ENCODE peak calls at places on chromosomes 7 and 10, in eight cellular contexts. P is progenitor cell of endocrine pancreas, L is colonic mucosa, K is AG04449, S is neural crest cell, W is psoas muscle, E is endothelial cell of umbilical vein, A is sigmoid colon. B is an unnamed sample.

GRCh38 chr7:24455813-24456525 is 117.3 kb upstream of the PALS2 start:
- DNase-seq in P (no peak), L (no peak), K (no peak), S (no peak), W (no peak), E (no peak), A (no peak), B (no peak)

GRCh38 chr7:72924748-72925545 is at the start of gene POM121:
- DNase-seq in P (peak; percentile 63), L (peak; percentile 86), K (peak; percentile 29), S (peak; percentile 74), W (peak; percentile 91), E (peak; percentile 90), A (peak; percentile 92), B (peak; percentile 94)

GRCh38 chr7:30873207-30873606 is 38.4 kb upstream of the AQP1 start:
- DNase-seq in P (no peak), L (no peak), K (no peak), S (no peak), W (no peak), E (no peak), A (no peak), B (no peak)

GRCh38 chr7:148609045-148609725 is 18.6 kb downstream of the C7orf33 start:
- DNase-seq in P (no peak), L (no peak), K (no peak), S (no peak), W (no peak), E (no peak), A (no peak), B (no peak)

GRCh38 chr7:151717918-151718317 is 159.0 kb downstream of the PRKAG2 start:
- DNase-seq in P (no peak), L (no peak), K (no peak), S (no peak), W (no peak), E (no peak), A (no peak), B (no peak)

GRCh38 chr10:52757777-52758176 is 14.8 kb downstream of the MBL2 start:
- DNase-seq in P (no peak), L (no peak), K (peak; percentile 23), S (no peak), W (no peak), E (no peak), A (no peak), B (peak; percentile 13)

GRCh38 chr10:68595513-68595912 is 35.4 kb downstream of the TET1 start:
- DNase-seq in P (no peak), L (no peak), K (no peak), S (no peak), W (no peak), E (no peak), A (no peak), B (no peak)

GRCh38 chr10:110510730-110511129 is 13.0 kb downstream of the DUSP5 start:
- DNase-seq in P (no peak), L (no peak), K (no peak), S (no peak), W (no peak), E (no peak), A (no peak), B (no peak)

GRCh38 chr10:28912017-28912783 is 234.9 kb downstream of the BAMBI start:
- DNase-seq in P (no peak), L (no peak), K (no peak), S (no peak), W (no peak), E (no peak), A (no peak), B (no peak)

GRCh38 chr7:33109758-33110238 is 594 bp upstream of the RP9 start:
- DNase-seq in P (no peak), L (no peak), K (no peak), S (no peak), W (no peak), E (no peak), A (no peak), B (no peak)

GRCh38 chr10:124685251-124685650 is 58.9 kb downstream of the FAM53B start:
- DNase-seq in P (no peak), L (no peak), K (no peak), S (no peak), W (peak; percentile 83), E (no peak), A (peak; percentile 77), B (no peak)

GRCh38 chr7:112162161-112163020 is 43.8 kb downstream of the DOCK4 start:
- DNase-seq in P (no peak), L (no peak), K (no peak), S (peak; percentile 56), W (peak; percentile 31), E (peak; percentile 98), A (peak; percentile 72), B (peak; percentile 87)

GRCh38 chr10:58660577-58661255 is 148.0 kb downstream of the BICC1 start:
- DNase-seq in P (no peak), L (no peak), K (no peak), S (no peak), W (no peak), E (no peak), A (no peak), B (no peak)

GRCh38 chr10:44938938-44939337 is 20.7 kb upstream of the RASSF4 start:
- DNase-seq in P (no peak), L (no peak), K (no peak), S (no peak), W (no peak), E (no peak), A (no peak), B (no peak)

DNA sequence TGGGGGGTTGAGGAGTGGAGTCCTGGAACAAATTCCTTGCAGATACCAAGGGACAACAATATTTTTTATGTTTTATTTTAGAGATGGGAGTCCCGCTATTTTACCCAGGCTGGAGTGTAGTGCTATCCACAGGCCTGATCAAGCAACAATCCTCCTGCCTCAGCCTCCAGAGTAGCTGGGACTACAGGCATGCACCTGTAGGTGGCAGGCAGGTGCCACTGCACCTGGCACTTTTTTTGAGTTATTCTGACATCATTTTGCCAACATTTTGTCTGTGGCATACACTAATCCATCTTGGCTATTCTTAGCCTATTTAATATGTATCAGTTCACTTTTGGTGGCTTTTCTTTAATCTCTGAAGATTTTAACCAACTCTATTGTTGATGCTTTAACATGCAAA is 317.8 kb upstream of the MTPN start:
- DNase-seq in P (no peak), L (no peak), K (no peak), S (no peak), W (no peak), E (no peak), A (no peak), B (no peak)
- TF ChIP-seq CTCF in P (peak; percentile 15), L (no peak), K (no peak), S (no peak), W (no peak), E (no peak), A (no peak), B (peak; percentile 10)

GRCh38 chr7:110534241-110534931 is 556.5 kb upstream of the LRRN3 start:
- DNase-seq in P (no peak), L (no peak), K (no peak), S (no peak), W (no peak), E (no peak), A (no peak), B (no peak)
- TF ChIP-seq CTCF in P (no peak), L (no peak), K (no peak), S (no peak), W (no peak), E (no peak), A (no peak), B (peak; percentile 25)

DNA sequence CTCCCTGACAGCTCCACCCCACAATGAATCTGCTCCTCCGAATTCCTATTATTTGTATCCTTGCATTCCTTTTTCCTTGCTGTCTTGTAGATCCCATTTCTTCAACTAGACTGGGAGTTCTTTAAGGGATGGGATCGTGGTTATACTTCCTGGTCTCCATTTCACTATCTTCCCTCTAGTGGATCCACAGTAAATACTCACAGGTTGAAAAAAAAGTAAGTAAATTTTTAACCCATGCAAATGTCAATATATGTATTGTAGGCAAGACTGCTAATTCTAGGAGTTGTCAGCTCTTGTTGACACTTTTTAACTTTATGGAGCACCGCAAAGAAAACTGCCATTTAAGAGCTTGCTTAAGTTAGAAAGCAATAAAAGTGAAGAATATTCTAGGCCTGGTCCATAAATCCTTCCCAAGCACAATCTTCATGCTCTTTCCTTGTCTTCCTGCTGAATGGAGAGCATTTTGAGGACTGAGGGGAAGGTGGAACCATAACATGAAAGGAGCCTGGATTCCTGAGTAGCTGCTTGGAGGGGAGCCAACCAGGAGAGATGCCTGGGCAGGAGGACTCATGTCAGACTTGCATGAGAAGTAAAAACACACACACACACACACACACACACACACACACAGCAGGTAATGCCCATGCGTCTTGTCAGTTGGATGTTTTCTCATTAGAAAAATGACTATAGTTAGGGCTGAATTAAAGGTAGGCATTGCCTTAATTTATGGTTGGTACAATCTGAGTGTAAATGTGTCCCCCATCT is 32.1 kb downstream of the VWA2 start:
- DNase-seq in P (no peak), L (peak; percentile 57), K (peak; percentile 0), S (no peak), W (peak; percentile 31), E (peak; percentile 13), A (no peak), B (no peak)
- TF ChIP-seq CTCF in P (no peak), L (no peak), K (no peak), S (no peak), W (no peak), E (no peak), A (no peak), B (no peak)

DNA sequence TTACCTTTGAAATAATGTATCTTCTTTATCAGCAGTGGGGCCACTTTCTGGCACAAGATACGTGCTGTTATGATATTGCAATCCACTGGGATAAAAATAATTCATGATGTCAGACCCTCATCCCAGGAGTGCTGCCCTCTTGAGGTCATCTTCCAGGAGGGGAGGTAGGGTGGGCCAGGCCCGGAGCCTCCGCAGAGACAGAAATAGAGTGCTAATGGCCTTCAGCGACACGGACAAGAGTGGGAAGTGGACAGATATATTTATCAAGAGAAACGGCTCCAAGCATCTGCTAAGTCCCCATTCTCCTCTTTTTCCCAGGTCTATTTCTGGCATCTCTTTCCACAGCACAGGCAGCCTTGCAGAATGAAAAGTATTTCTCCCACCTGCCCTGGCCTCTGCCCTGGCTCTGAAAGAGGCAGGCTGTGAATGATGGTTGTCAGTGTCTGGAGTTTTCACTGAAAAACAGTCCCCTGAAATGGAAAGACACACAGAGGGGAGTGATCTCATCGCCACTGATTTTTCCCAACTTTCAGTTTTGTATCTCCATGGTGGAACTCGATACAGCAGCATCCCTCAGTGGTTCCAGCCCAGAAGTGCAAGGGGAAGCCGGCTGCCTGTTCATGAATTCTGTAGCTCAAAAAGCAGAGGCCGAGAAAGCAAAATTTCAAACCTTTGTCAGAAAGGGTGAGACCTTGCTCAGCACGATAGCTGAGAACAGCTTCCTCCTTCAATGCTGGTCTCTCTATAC is 251.7 kb upstream of the MYO3A start:
- DNase-seq in P (no peak), L (no peak), K (no peak), S (no peak), W (no peak), E (peak; percentile 20), A (no peak), B (no peak)
- TF ChIP-seq CTCF in P (peak; percentile 37), L (no peak), K (no peak), S (peak; percentile 39), W (peak; percentile 19), E (peak; percentile 7), A (no peak), B (no peak)

GRCh38 chr7:2661602-2662272 is 26.3 kb upstream of the AMZ1 start:
- DNase-seq in P (no peak), L (no peak), K (no peak), S (no peak), W (no peak), E (no peak), A (no peak), B (no peak)
- TF ChIP-seq CTCF in P (no peak), L (no peak), K (peak; percentile 24), S (no peak), W (no peak), E (no peak), A (no peak), B (peak; percentile 16)

GRCh38 chr7:25894902-25895791 is 256.9 kb upstream of the NFE2L3 start:
- DNase-seq in P (peak; percentile 67), L (peak; percentile 83), K (no peak), S (peak; percentile 75), W (peak; percentile 84), E (peak; percentile 32), A (peak; percentile 79), B (no peak)
- TF ChIP-seq CTCF in P (peak; percentile 84), L (peak; percentile 64), K (peak; percentile 74), S (peak; percentile 80), W (peak; percentile 66), E (peak; percentile 78), A (no peak), B (peak; percentile 58)